ENCODE peak calls at places on chromosomes 16 and 17, in ten cellular contexts. A, U, Z, M, N, Y, W, G, L and F are unnamed samples.

GRCh38 chr16:72092832-72093447 is 480 bp downstream of the TXNL4B start:
- DNase-seq in A (no peak), U (peak; percentile 49), Z (no peak), M (no peak), N (no peak), Y (peak; percentile 50), W (no peak), G (peak; percentile 81), L (peak; percentile 68), F (no peak)

GRCh38 chr17:71234349-71234748 is 886.5 kb upstream of the SOX9 start:
- DNase-seq in A (no peak), U (no peak), Z (no peak), M (no peak), N (no peak), Y (no peak), W (no peak), G (no peak), L (no peak), F (no peak)

GRCh38 chr17:3474212-3474611 is 1.6 kb upstream of the ASPA start:
- DNase-seq in A (no peak), U (no peak), Z (no peak), M (no peak), N (no peak), Y (peak; percentile 29), W (no peak), G (peak; percentile 22), L (no peak), F (no peak)

GRCh38 chr16:50195276-50195675 is 42.2 kb downstream of the TENT4B start:
- DNase-seq in A (no peak), U (peak; percentile 67), Z (no peak), M (no peak), N (no peak), Y (no peak), W (no peak), G (peak; percentile 23), L (peak; percentile 72), F (no peak)

GRCh38 chr17:71441098-71441497 is 679.7 kb upstream of the SOX9 start:
- DNase-seq in A (no peak), U (peak; percentile 41), Z (no peak), M (no peak), N (no peak), Y (peak; percentile 45), W (no peak), G (peak; percentile 57), L (peak; percentile 95), F (no peak)

GRCh38 chr17:5418858-5419355 is 555 bp downstream of the NUP88 start:
- DNase-seq in A (peak; percentile 23), U (no peak), Z (peak; percentile 85), M (no peak), N (peak; percentile 47), Y (no peak), W (no peak), G (peak; percentile 27), L (peak; percentile 39), F (no peak)

GRCh38 chr16:57747496-57747895 is 11.9 kb downstream of the KATNB1 start:
- DNase-seq in A (no peak), U (no peak), Z (no peak), M (no peak), N (no peak), Y (no peak), W (no peak), G (no peak), L (no peak), F (no peak)

GRCh38 chr16:31363721-31364120 is 8.7 kb downstream of the ITGAX start:
- DNase-seq in A (no peak), U (no peak), Z (no peak), M (no peak), N (no peak), Y (no peak), W (no peak), G (no peak), L (no peak), F (peak; percentile 30)

GRCh38 chr17:73210002-73210678 is 17.3 kb downstream of the COG1 start:
- DNase-seq in A (no peak), U (peak; percentile 29), Z (no peak), M (no peak), N (no peak), Y (peak; percentile 75), W (no peak), G (no peak), L (no peak), F (no peak)

GRCh38 chr17:35963663-35964062 is 17.6 kb downstream of the CCL16 start:
- DNase-seq in A (no peak), U (no peak), Z (no peak), M (no peak), N (no peak), Y (no peak), W (no peak), G (no peak), L (no peak), F (no peak)

GRCh38 chr17:16419074-16419928 is 3.9 kb downstream of the TRPV2 start:
- DNase-seq in A (no peak), U (peak; percentile 79), Z (peak; percentile 63), M (no peak), N (no peak), Y (peak; percentile 84), W (no peak), G (peak; percentile 80), L (peak; percentile 94), F (no peak)

GRCh38 chr17:7842380-7842949 is 8.4 kb downstream of the KDM6B start:
- DNase-seq in A (peak; percentile 81), U (no peak), Z (peak; percentile 98), M (no peak), N (peak; percentile 87), Y (peak; percentile 78), W (no peak), G (peak; percentile 89), L (peak; percentile 97), F (peak; percentile 86)

GRCh38 chr16:53022374-53022773 is 30.3 kb downstream of the CHD9NB start:
- DNase-seq in A (peak; percentile 40), U (peak; percentile 70), Z (no peak), M (no peak), N (no peak), Y (peak; percentile 69), W (no peak), G (peak; percentile 72), L (peak; percentile 43), F (no peak)

GRCh38 chr16:23666919-23667659 is 11.6 kb upstream of the PLK1 start:
- DNase-seq in A (no peak), U (no peak), Z (no peak), M (no peak), N (no peak), Y (no peak), W (no peak), G (no peak), L (no peak), F (no peak)

GRCh38 chr16:10970065-10970464 is 25.7 kb downstream of the CLEC16A start:
- DNase-seq in A (no peak), U (no peak), Z (no peak), M (no peak), N (no peak), Y (no peak), W (no peak), G (no peak), L (peak; percentile 68), F (no peak)

GRCh38 chr17:83145831-83146230 is 66.4 kb downstream of the METRNL start:
- DNase-seq in A (no peak), U (no peak), Z (no peak), M (no peak), N (no peak), Y (no peak), W (no peak), G (no peak), L (no peak), F (no peak)

GRCh38 chr17:79317916-79318315 is 243.3 kb downstream of the ENGASE start:
- DNase-seq in A (no peak), U (no peak), Z (no peak), M (no peak), N (no peak), Y (no peak), W (no peak), G (no peak), L (no peak), F (no peak)

GRCh38 chr16:82892327-82892726 is 265.6 kb downstream of the CDH13 start:
- DNase-seq in A (no peak), U (no peak), Z (no peak), M (no peak), N (no peak), Y (no peak), W (no peak), G (peak; percentile 17), L (no peak), F (no peak)

DNA sequence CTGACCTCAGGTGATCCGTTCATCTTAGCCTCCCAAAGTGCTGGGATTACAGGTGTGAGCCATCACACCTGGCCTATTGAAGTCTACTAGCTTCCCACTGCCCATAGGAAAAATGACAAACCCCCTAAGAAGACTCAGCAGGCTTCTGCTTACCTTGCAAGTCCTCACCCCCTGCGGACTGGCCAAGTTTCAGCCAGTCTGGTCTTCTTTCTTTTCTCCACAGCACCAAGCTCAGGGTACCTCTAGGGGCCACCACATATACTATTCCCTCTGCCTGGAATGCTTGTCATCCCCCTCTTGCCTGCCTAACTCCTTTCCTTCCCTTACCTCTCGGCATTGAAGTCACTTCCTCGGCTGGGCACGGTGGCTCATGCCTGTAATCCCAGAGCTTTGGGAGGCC is 31.2 kb downstream of the ABCC3 start:
- DNase-seq in A (no peak), U (no peak), Z (no peak), M (no peak), N (no peak), Y (no peak), W (no peak), G (no peak), L (no peak), F (no peak)
- TF ChIP-seq CTCF in A (no peak), U (no peak), Z (no peak), M (no peak), N (no peak), Y (no peak), W (no peak), G (no peak), L (no peak), F (no peak)

GRCh38 chr16:74871608-74872007 is 97.0 kb upstream of the FA2H start:
- DNase-seq in A (no peak), U (no peak), Z (no peak), M (no peak), N (no peak), Y (no peak), W (no peak), G (no peak), L (no peak), F (no peak)
- H3K27ac ChIP-seq in A (no peak overlapping the region), U (no peak overlapping the region), Z (no peak overlapping the region), M (no peak overlapping the region), N (no peak overlapping the region), Y (no peak overlapping the region), W (no peak overlapping the region), G (no peak overlapping the region), L (no peak overlapping the region), F (no peak overlapping the region)

DNA sequence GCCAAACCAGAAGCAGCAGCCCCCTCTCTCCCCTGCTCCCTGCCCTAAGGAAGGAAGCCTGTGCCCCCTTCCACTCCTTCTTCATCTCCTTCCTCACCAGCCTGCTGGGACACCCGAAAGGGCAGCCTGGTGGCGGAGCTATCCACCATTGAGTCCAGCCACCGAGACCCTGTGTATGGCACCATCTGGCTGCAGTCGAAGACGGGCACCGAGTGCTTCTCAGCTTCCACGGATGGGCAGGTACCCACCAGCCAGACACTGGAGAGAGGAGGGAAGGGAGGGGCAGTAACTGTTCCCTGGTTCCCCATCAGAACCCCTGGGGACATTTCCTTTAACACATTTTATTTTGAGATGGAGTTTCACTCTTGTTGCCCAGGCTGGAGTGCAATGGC is 25.6 kb downstream of the DNAI2 start:
- DNase-seq in A (no peak), U (no peak), Z (no peak), M (no peak), N (no peak), Y (no peak), W (no peak), G (no peak), L (no peak), F (no peak)
- TF ChIP-seq CTCF in A (no peak), U (no peak), Z (no peak), M (no peak), N (no peak), Y (no peak), W (no peak), G (no peak), L (no peak), F (no peak)

GRCh38 chr16:20393801-20394637 is 10.5 kb downstream of the PDILT start:
- DNase-seq in A (peak; percentile 11), U (no peak), Z (no peak), M (no peak), N (no peak), Y (no peak), W (no peak), G (peak; percentile 35), L (no peak), F (no peak)
- H3K27ac ChIP-seq in A (no peak overlapping the region), U (no peak overlapping the region), Z (no peak overlapping the region), M (no peak overlapping the region), N (no peak overlapping the region), Y (no peak overlapping the region), W (no peak overlapping the region), G (no peak overlapping the region), L (no peak overlapping the region), F (no peak overlapping the region)